ENCODE peak calls at places on chromosomes 4 and X, in seven cellular contexts. One of them, this sample, is unnamed.

GRCh38 chr4:84091266-84091665 is 407.8 kb downstream of the NKX6-1 start:
- DNase-seq in CD8-positive, alpha-beta T cell: no peak
- DNase-seq in GM23338: no peak
- DNase-seq in heart left ventricle: no peak
- DNase-seq in IMR-90: no peak
- DNase-seq in upper lobe of left lung: no peak
- DNase-seq in kidney: no peak
- DNase-seq in this sample: no peak

GRCh38 chrX:12292996-12293765 is 154.9 kb downstream of the FRMPD4 start:
- DNase-seq in kidney: no peak
- DNase-seq in IMR-90: peak
- DNase-seq in GM23338: no peak
- DNase-seq in upper lobe of left lung: no peak
- DNase-seq in heart left ventricle: no peak
- DNase-seq in CD8-positive, alpha-beta T cell: no peak
- DNase-seq in this sample: peak

GRCh38 chr4:114028071-114028470 is 48.6 kb upstream of the ARSJ start:
- DNase-seq in IMR-90: peak
- DNase-seq in kidney: no peak
- DNase-seq in upper lobe of left lung: no peak
- DNase-seq in GM23338: no peak
- DNase-seq in heart left ventricle: no peak
- DNase-seq in CD8-positive, alpha-beta T cell: no peak
- DNase-seq in this sample: peak

GRCh38 chr4:168167714-168168284 is 75.5 kb downstream of the ANXA10 start:
- DNase-seq in IMR-90: peak
- DNase-seq in heart left ventricle: no peak
- DNase-seq in kidney: no peak
- DNase-seq in upper lobe of left lung: no peak
- DNase-seq in CD8-positive, alpha-beta T cell: no peak
- DNase-seq in GM23338: no peak
- DNase-seq in this sample: peak

GRCh38 chr4:169311643-169312365 is 41.0 kb upstream of the SH3RF1 start:
- DNase-seq in heart left ventricle: no peak
- DNase-seq in GM23338: peak
- DNase-seq in upper lobe of left lung: no peak
- DNase-seq in CD8-positive, alpha-beta T cell: no peak
- DNase-seq in IMR-90: peak
- DNase-seq in kidney: no peak
- DNase-seq in this sample: peak

GRCh38 chrX:68833448-68833805 is 4.6 kb downstream of the EFNB1 start:
- DNase-seq in GM23338: no peak
- DNase-seq in IMR-90: no peak
- DNase-seq in heart left ventricle: no peak
- DNase-seq in kidney: no peak
- DNase-seq in CD8-positive, alpha-beta T cell: no peak
- DNase-seq in upper lobe of left lung: peak
- DNase-seq in this sample: no peak

GRCh38 chr4:6909113-6909969 is at the start of gene TBC1D14:
- DNase-seq in upper lobe of left lung: peak
- DNase-seq in GM23338: peak
- DNase-seq in heart left ventricle: peak
- DNase-seq in CD8-positive, alpha-beta T cell: peak
- DNase-seq in IMR-90: peak
- DNase-seq in kidney: peak
- DNase-seq in this sample: peak

GRCh38 chr4:76951333-76952033 is 1.9 kb downstream of the SEPTIN11 start:
- DNase-seq in upper lobe of left lung: no peak
- DNase-seq in CD8-positive, alpha-beta T cell: no peak
- DNase-seq in IMR-90: no peak
- DNase-seq in GM23338: no peak
- DNase-seq in kidney: no peak
- DNase-seq in heart left ventricle: no peak
- DNase-seq in this sample: peak

GRCh38 chr4:142556613-142557012 is 289.5 kb downstream of the INPP4B start:
- DNase-seq in kidney: no peak
- DNase-seq in upper lobe of left lung: no peak
- DNase-seq in heart left ventricle: no peak
- DNase-seq in IMR-90: no peak
- DNase-seq in CD8-positive, alpha-beta T cell: no peak
- DNase-seq in GM23338: no peak
- DNase-seq in this sample: no peak

GRCh38 chr4:126541820-126542219 is 1090.9 kb upstream of the INTU start:
- DNase-seq in upper lobe of left lung: no peak
- DNase-seq in heart left ventricle: no peak
- DNase-seq in kidney: no peak
- DNase-seq in GM23338: no peak
- DNase-seq in CD8-positive, alpha-beta T cell: no peak
- DNase-seq in IMR-90: no peak
- DNase-seq in this sample: no peak

GRCh38 chr4:176805155-176805554 is 12.4 kb upstream of the VEGFC start:
- DNase-seq in kidney: no peak
- DNase-seq in GM23338: no peak
- DNase-seq in CD8-positive, alpha-beta T cell: no peak
- DNase-seq in IMR-90: peak
- DNase-seq in upper lobe of left lung: no peak
- DNase-seq in heart left ventricle: no peak
- DNase-seq in this sample: peak

GRCh38 chr4:127708985-127709384 is 21.2 kb upstream of the SLC25A31 start:
- DNase-seq in GM23338: peak
- DNase-seq in IMR-90: peak
- DNase-seq in heart left ventricle: no peak
- DNase-seq in upper lobe of left lung: peak
- DNase-seq in kidney: no peak
- DNase-seq in CD8-positive, alpha-beta T cell: no peak
- DNase-seq in this sample: peak

GRCh38 chrX:9327747-9328145 is 137.1 kb upstream of the TBL1X start:
- DNase-seq in heart left ventricle: no peak
- DNase-seq in kidney: no peak
- DNase-seq in IMR-90: peak
- DNase-seq in CD8-positive, alpha-beta T cell: no peak
- DNase-seq in GM23338: no peak
- DNase-seq in upper lobe of left lung: no peak
- DNase-seq in this sample: peak

GRCh38 chrX:149314031-149314430 is 191.1 kb downstream of the IDS start:
- DNase-seq in CD8-positive, alpha-beta T cell: no peak
- DNase-seq in GM23338: no peak
- DNase-seq in heart left ventricle: no peak
- DNase-seq in kidney: no peak
- DNase-seq in IMR-90: no peak
- DNase-seq in upper lobe of left lung: no peak
- DNase-seq in this sample: peak

GRCh38 chr4:151407466-151408379 is 1.3 kb upstream of the FHIP1A start:
- DNase-seq in CD8-positive, alpha-beta T cell: no peak
- DNase-seq in GM23338: peak
- DNase-seq in kidney: peak
- DNase-seq in IMR-90: no peak
- DNase-seq in upper lobe of left lung: peak
- DNase-seq in heart left ventricle: peak
- DNase-seq in this sample: no peak

GRCh38 chr4:151409470-151410313 is 716 bp downstream of the FHIP1A start:
- DNase-seq in heart left ventricle: peak
- DNase-seq in CD8-positive, alpha-beta T cell: no peak
- DNase-seq in GM23338: peak
- DNase-seq in upper lobe of left lung: peak
- DNase-seq in kidney: peak
- DNase-seq in IMR-90: no peak
- DNase-seq in this sample: peak

GRCh38 chr4:151408380-151408629 is 671 bp upstream of the FHIP1A start:
- DNase-seq in kidney: no peak
- DNase-seq in heart left ventricle: no peak
- DNase-seq in CD8-positive, alpha-beta T cell: no peak
- DNase-seq in GM23338: peak
- DNase-seq in IMR-90: no peak
- DNase-seq in upper lobe of left lung: no peak
- DNase-seq in this sample: no peak

GRCh38 chr4:151407018-151407417 is 2.0 kb upstream of the FHIP1A start:
- DNase-seq in GM23338: no peak
- DNase-seq in kidney: no peak
- DNase-seq in CD8-positive, alpha-beta T cell: no peak
- DNase-seq in upper lobe of left lung: no peak
- DNase-seq in IMR-90: no peak
- DNase-seq in heart left ventricle: no peak
- DNase-seq in this sample: no peak

GRCh38 chr4:151408630-151409469 is at the start of gene FHIP1A:
- DNase-seq in IMR-90: peak
- DNase-seq in upper lobe of left lung: peak
- DNase-seq in kidney: peak
- DNase-seq in heart left ventricle: peak
- DNase-seq in GM23338: peak
- DNase-seq in CD8-positive, alpha-beta T cell: peak
- DNase-seq in this sample: peak
- TF ChIP-seq CTCF in IMR-90: peak
- TF ChIP-seq CTCF in upper lobe of left lung: no peak
- TF ChIP-seq CTCF in kidney: no peak
- TF ChIP-seq CTCF in heart left ventricle: no peak
- TF ChIP-seq CTCF in GM23338: no peak
- TF ChIP-seq CTCF in CD8-positive, alpha-beta T cell: no peak
- TF ChIP-seq CTCF in this sample: peak

GRCh38 chr4:26830016-26830415 is 30.6 kb upstream of the STIM2 start:
- DNase-seq in GM23338: no peak
- DNase-seq in IMR-90: no peak
- DNase-seq in upper lobe of left lung: no peak
- DNase-seq in CD8-positive, alpha-beta T cell: no peak
- DNase-seq in heart left ventricle: no peak
- DNase-seq in kidney: no peak
- DNase-seq in this sample: no peak
- H3K4me3 ChIP-seq in GM23338: no peak
- H3K4me3 ChIP-seq in IMR-90: no peak
- H3K4me3 ChIP-seq in upper lobe of left lung: no peak
- H3K4me3 ChIP-seq in CD8-positive, alpha-beta T cell: no peak
- H3K4me3 ChIP-seq in heart left ventricle: no peak
- H3K4me3 ChIP-seq in kidney: no peak
- H3K4me3 ChIP-seq in this sample: no peak

GRCh38 chrX:56796641-56797395 is 67.8 kb downstream of the NBDY start:
- DNase-seq in IMR-90: no peak
- DNase-seq in upper lobe of left lung: no peak
- DNase-seq in heart left ventricle: no peak
- DNase-seq in CD8-positive, alpha-beta T cell: no peak
- DNase-seq in GM23338: no peak
- DNase-seq in kidney: no peak
- DNase-seq in this sample: no peak

GRCh38 chrX:56800307-56800706 is 71.3 kb downstream of the NBDY start:
- DNase-seq in kidney: no peak
- DNase-seq in IMR-90: no peak
- DNase-seq in heart left ventricle: no peak
- DNase-seq in GM23338: no peak
- DNase-seq in CD8-positive, alpha-beta T cell: no peak
- DNase-seq in upper lobe of left lung: no peak
- DNase-seq in this sample: no peak

GRCh38 chrX:56800801-56801200 is 71.8 kb downstream of the NBDY start:
- DNase-seq in kidney: no peak
- DNase-seq in CD8-positive, alpha-beta T cell: peak
- DNase-seq in upper lobe of left lung: peak
- DNase-seq in heart left ventricle: no peak
- DNase-seq in IMR-90: no peak
- DNase-seq in GM23338: no peak
- DNase-seq in this sample: peak

GRCh38 chrX:56797966-56798711 is 69.1 kb downstream of the NBDY start:
- DNase-seq in heart left ventricle: no peak
- DNase-seq in IMR-90: no peak
- DNase-seq in kidney: no peak
- DNase-seq in upper lobe of left lung: peak
- DNase-seq in CD8-positive, alpha-beta T cell: no peak
- DNase-seq in GM23338: no peak
- DNase-seq in this sample: peak

DNA sequence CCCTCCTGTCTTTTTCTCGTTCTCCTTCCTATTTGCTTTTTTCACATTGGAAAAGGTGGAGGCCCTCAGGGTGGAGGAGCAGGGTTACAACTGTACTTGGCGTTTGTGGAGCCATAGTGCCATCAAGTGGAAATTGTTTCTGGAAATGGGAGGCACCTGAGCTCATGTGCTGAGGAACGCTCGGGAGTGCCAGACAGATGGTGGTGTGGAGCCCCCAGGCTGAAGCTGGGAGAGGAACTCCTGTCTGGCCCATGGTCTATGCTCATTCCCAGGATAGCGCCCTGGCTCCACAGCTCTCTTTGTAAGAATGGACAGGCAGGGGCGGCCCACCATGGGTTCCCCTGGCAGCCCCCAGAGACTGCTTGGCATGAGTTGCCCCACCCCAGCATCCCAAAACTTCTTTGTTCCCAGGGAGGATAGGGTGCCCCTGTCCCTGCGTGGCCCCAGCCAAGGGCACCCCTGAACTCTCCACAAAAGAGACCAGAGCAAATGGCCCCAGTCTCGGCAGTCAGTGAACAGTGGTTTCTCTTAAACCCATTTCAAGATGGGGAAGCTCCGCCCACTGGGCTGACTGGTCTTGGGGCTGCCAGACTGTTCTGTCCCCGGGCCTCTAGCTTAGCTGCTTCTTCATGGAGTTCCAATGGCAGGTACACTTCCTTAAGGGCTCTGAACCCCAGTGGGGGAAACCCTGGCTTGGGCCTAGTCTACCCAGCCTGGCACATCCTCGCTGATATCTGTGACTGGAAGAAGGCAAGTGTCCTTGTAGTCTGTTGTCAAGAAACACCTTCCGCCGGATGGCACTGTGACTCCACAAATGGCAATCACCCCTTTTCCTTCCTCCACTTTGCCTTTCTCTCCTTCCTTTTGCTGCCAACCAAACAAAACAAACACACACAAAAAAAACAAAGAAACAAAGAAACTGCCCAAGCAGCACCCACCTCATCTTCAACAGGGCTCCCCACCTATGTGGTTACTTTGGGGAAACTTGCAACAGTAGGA is 70.1 kb downstream of the NBDY start:
- DNase-seq in CD8-positive, alpha-beta T cell: no peak
- DNase-seq in GM23338: no peak
- DNase-seq in heart left ventricle: no peak
- DNase-seq in IMR-90: no peak
- DNase-seq in kidney: no peak
- DNase-seq in upper lobe of left lung: peak
- DNase-seq in this sample: no peak
- TF ChIP-seq CTCF in CD8-positive, alpha-beta T cell: no peak
- TF ChIP-seq CTCF in GM23338: no peak
- TF ChIP-seq CTCF in heart left ventricle: no peak
- TF ChIP-seq CTCF in IMR-90: peak
- TF ChIP-seq CTCF in kidney: no peak
- TF ChIP-seq CTCF in upper lobe of left lung: peak
- TF ChIP-seq CTCF in this sample: no peak

DNA sequence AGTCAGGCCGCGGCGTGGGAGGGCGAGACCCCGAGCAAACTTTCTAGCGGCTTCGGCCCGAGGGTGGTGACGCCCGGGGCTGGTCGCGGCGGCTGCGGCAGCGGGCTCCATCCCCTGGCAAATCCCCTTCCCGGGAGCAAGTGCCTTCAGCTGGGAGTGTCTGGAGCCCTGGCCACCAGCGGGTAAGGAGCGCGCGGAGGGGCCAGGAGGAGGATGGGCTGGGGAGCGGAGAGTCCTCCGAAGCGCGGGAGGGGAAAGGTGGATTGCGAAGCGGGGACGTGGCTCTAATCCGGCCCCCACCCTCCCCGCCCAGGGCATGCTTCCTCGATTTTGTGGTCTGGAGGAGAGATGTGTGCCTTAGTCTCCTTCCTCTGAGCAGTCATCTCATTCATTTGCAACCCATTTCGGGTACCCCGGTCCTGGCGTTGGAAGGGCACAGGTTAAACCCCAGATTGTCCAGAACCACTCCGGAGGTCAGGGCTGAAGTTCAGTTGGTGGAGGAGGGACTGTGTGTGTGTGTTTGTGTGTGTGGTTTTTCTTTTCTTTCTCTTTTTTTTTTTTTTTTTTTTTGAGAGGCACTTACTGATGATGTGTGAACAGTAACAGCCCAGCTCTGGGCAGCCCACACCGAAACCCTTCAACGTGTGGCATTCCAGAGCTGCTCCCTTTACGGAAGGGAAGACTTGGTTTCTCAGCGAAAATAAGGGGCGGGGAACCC is 499 bp downstream of the SGMS2 start:
- DNase-seq in IMR-90: peak
- DNase-seq in kidney: peak
- DNase-seq in heart left ventricle: peak
- DNase-seq in CD8-positive, alpha-beta T cell: no peak
- DNase-seq in upper lobe of left lung: peak
- DNase-seq in GM23338: peak
- DNase-seq in this sample: peak
- H3K4me3 ChIP-seq in IMR-90: peak
- H3K4me3 ChIP-seq in kidney: peak
- H3K4me3 ChIP-seq in heart left ventricle: peak
- H3K4me3 ChIP-seq in CD8-positive, alpha-beta T cell: no peak
- H3K4me3 ChIP-seq in upper lobe of left lung: peak
- H3K4me3 ChIP-seq in GM23338: peak
- H3K4me3 ChIP-seq in this sample: peak